ENCODE peak calls at places on chromosomes 2 and 18, in eight cellular contexts. X is pancreas, D is mammary epithelial cell, W is cardiac muscle cell, L is psoas muscle, F is Panc1, H is tibial artery, G is ovary. M is an unnamed sample.

GRCh38 chr2:155815851-155816250 is 516.7 kb downstream of the NR4A2 start:
- DNase-seq in F (peak; percentile 7), L (no peak), X (no peak), D (peak; percentile 22), G (no peak), H (no peak), W (peak; percentile 37), M (no peak)

GRCh38 chr2:109084341-109084740 is 44.7 kb upstream of the SH3RF3 start:
- DNase-seq in F (no peak), L (no peak), H (no peak), D (no peak), G (no peak), W (no peak), X (no peak), M (no peak)

GRCh38 chr2:196984888-196985287 is 58.4 kb upstream of the PGAP1 start:
- DNase-seq in F (no peak), W (no peak), D (no peak), L (no peak), X (no peak), H (no peak), G (no peak), M (no peak)

GRCh38 chr2:239882335-239882734 is 142.8 kb downstream of the NDUFA10 start:
- DNase-seq in F (peak; percentile 18), W (no peak), G (peak; percentile 53), D (peak; percentile 31), X (peak; percentile 39), H (no peak), L (no peak), M (peak; percentile 64)

GRCh38 chr2:157691695-157692094 is 63.0 kb upstream of the ACVR1C start:
- DNase-seq in D (peak; percentile 34), H (no peak), W (no peak), G (no peak), X (no peak), F (no peak), L (no peak), M (no peak)

GRCh38 chr18:28032177-28032576 is 144.8 kb downstream of the CDH2 start:
- DNase-seq in G (no peak), X (no peak), W (no peak), D (peak; percentile 3), F (no peak), H (no peak), L (no peak), M (no peak)

GRCh38 chr2:133821107-133821760 is 253.0 kb upstream of the NCKAP5 start:
- DNase-seq in W (no peak), F (no peak), L (no peak), H (no peak), X (no peak), D (peak; percentile 43), G (no peak), M (no peak)

GRCh38 chr2:150267651-150268415 is 219.6 kb downstream of the RND3 start:
- DNase-seq in L (no peak), H (no peak), F (no peak), G (no peak), X (no peak), D (peak; percentile 85), W (no peak), M (no peak)

GRCh38 chr18:79848579-79849327 is 51.0 kb downstream of the KCNG2 start:
- DNase-seq in X (no peak), F (no peak), L (no peak), G (no peak), W (no peak), H (no peak), D (no peak), M (no peak)

GRCh38 chr2:165238295-165238694 is 919 bp upstream of the SCN2A start:
- DNase-seq in D (peak; percentile 4), H (no peak), L (no peak), G (no peak), W (peak; percentile 75), F (no peak), X (no peak), M (no peak)

GRCh38 chr2:165240927-165241326 is 1.7 kb downstream of the SCN2A start:
- DNase-seq in H (no peak), D (no peak), L (no peak), W (no peak), G (no peak), F (no peak), X (no peak), M (no peak)

GRCh38 chr2:165239826-165240618 is 808 bp downstream of the SCN2A start:
- DNase-seq in L (no peak), D (no peak), H (no peak), X (no peak), F (no peak), G (no peak), W (no peak), M (no peak)

GRCh38 chr2:165237056-165237455 is 2.2 kb upstream of the SCN2A start:
- DNase-seq in D (no peak), L (no peak), X (no peak), G (no peak), W (no peak), H (no peak), F (no peak), M (no peak)

GRCh38 chr2:165239230-165239629 is at the start of gene SCN2A:
- DNase-seq in G (no peak), L (no peak), W (peak; percentile 66), D (peak; percentile 35), H (no peak), F (peak; percentile 35), X (no peak), M (no peak)
- TF ChIP-seq CTCF in G (no peak), L (peak; percentile 66), W (peak; percentile 61), D (peak; percentile 74), H (no peak), F (peak; percentile 72), X (peak; percentile 9), M (peak; percentile 34)

GRCh38 chr18:14769381-14769780 is 21.4 kb downstream of the ANKRD30B start:
- DNase-seq in W (no peak), X (no peak), D (no peak), F (no peak), H (no peak), L (no peak), G (no peak), M (no peak)

GRCh38 chr18:14767474-14767873 is 19.5 kb downstream of the ANKRD30B start:
- DNase-seq in W (no peak), L (no peak), G (no peak), F (peak; percentile 8), X (no peak), H (no peak), D (no peak), M (no peak)

DNA sequence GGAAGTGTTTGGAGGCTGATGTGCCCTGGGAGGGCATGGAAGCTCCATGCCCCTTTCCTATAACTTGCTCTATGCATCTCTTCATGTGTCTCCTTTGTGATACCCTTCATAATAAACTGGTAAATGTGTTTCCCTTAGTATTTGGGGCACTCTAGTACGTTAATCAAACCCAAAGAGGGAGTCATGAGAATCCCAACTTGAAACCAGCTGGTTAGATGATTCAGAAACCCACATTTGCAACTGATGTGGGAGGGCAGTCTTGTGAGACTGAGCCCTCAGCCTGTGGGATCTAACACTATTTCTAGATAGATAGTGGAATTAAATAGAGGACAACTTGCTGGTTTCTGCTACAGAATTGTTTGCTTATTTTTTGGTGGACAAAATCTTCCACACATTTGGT is 20.3 kb downstream of the ANKRD30B start:
- DNase-seq in F (no peak), X (no peak), W (no peak), G (no peak), H (no peak), D (no peak), L (no peak), M (no peak)
- H3K9me3 ChIP-seq in F (no peaks in the 10 kb centered on the region), X (no peaks in the 10 kb centered on the region), W (peaks cover 3% of the 10 kb centered on the region), G (no peaks in the 10 kb centered on the region), H (no peaks in the 10 kb centered on the region), D (peaks cover 3% of the 10 kb centered on the region), L (no peaks in the 10 kb centered on the region), M (no peaks in the 10 kb centered on the region)

DNA sequence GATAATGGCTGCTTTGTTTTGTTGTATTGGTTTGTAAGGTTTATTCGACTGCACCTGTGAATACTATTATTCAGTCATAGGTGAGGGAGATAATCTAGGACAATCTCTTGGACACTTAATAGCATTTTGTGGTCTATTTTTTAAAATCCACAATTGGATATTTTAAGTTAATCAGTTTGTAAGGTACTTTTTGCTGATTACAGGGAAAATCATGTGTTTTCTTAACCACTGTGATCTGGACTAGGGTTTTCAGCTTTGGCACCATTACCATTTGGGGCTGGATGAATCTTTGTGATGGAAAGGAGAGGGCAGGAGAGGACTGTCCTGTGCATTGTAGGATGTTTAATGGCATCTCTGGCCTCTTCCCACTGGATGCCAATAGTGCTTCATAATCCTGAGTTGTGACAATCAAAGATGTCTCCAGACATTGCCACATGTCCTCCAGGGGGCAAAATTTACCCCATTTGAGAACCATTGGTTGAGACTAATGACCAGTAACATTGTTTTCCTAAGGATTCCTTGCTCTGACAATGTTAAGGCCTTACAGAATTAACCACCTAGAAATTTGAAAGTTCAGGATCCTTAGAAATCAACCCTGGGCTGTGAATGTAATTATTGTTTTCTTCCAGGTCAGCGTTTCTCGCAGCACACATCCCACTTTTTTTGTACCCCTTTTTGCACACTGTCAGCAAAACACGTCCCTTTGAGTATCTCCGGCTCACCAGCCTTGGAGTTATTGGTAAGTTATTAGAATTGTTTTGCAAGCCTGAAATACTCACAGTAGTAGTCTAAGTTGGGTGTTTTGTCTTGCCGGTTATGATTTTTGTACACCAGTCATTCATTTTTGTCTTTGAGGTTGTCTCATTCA is 15.6 kb downstream of the CNOT9 start:
- DNase-seq in L (no peak), W (no peak), H (no peak), D (no peak), X (no peak), G (no peak), F (no peak), M (no peak)
- TF ChIP-seq CTCF in L (no peak), W (no peak), H (no peak), D (peak; percentile 3), X (no peak), G (no peak), F (peak; percentile 32), M (no peak)

GRCh38 chr18:56026505-56026904 is 438.5 kb upstream of the TCF4 start:
- DNase-seq in F (no peak), G (no peak), X (no peak), L (no peak), H (no peak), W (no peak), D (no peak), M (no peak)

GRCh38 chr18:56019908-56020307 is 431.9 kb upstream of the TCF4 start:
- DNase-seq in G (no peak), X (no peak), W (no peak), F (no peak), L (no peak), H (no peak), D (no peak), M (no peak)

GRCh38 chr18:56019156-56019555 is 431.2 kb upstream of the TCF4 start:
- DNase-seq in H (no peak), F (no peak), W (no peak), X (no peak), G (no peak), D (no peak), L (no peak), M (no peak)

GRCh38 chr18:56021136-56021813 is 433.3 kb upstream of the TCF4 start:
- DNase-seq in F (no peak), X (no peak), H (no peak), D (no peak), L (no peak), G (no peak), W (no peak), M (no peak)

DNA sequence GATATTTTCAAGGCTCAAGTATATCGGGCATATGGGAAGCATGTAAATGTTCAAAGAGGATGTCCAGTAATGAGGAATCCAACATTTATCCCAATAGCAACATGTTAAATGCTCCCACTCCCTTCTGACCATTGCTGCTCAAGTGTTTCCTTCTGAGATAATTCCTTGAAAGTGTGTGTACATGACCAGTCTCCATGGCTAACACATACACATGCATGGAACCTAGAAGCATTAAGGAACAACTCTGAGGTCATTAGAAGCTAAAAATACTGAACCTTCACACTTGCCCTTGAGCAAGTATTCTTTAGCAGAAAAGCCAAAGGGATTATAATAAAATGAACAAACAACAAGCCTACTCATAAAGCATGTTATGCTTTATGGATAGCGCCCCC is 433.8 kb upstream of the TCF4 start:
- DNase-seq in D (no peak), W (no peak), G (no peak), F (no peak), L (no peak), H (no peak), X (no peak), M (no peak)
- H3K9me3 ChIP-seq in D (no peaks in the 10 kb centered on the region), W (no peaks in the 10 kb centered on the region), G (no peaks in the 10 kb centered on the region), F (no peaks in the 10 kb centered on the region), L (no peaks in the 10 kb centered on the region), H (no peaks in the 10 kb centered on the region), X (no peaks in the 10 kb centered on the region), M (no peaks in the 10 kb centered on the region)